ENCODE peak calls at places on chromosomes 13 and 19, in five cellular contexts. A is neuronal stem cell, W is psoas muscle, O is H9, R is endodermal cell. T is an unnamed sample.

GRCh38 chr19:20565321-20566018 is at the start of gene ZNF737:
- DNase-seq in A (peak; percentile 94), W (peak; percentile 95), O (peak; percentile 96), R (peak; percentile 98), T (peak; percentile 86)

GRCh38 chr13:41528021-41528420 is 70.7 kb downstream of the RGCC start:
- DNase-seq in A (no peak), W (no peak), O (no peak), R (no peak), T (no peak)

GRCh38 chr19:16821081-16821480 is 8.1 kb upstream of the SIN3B start:
- DNase-seq in A (no peak), W (no peak), O (no peak), R (no peak), T (no peak)

GRCh38 chr13:80783926-80784325 is 443.0 kb upstream of the SPRY2 start:
- DNase-seq in A (no peak), W (no peak), O (no peak), R (no peak), T (no peak)

GRCh38 chr19:18044825-18045304 is 36.9 kb downstream of the ARRDC2 start:
- DNase-seq in A (no peak), W (peak; percentile 72), O (peak; percentile 56), R (peak; percentile 75), T (no peak)

GRCh38 chr13:97367016-97367415 is 67.0 kb upstream of the RAP2A start:
- DNase-seq in A (peak; percentile 8), W (no peak), O (no peak), R (no peak), T (no peak)

GRCh38 chr13:25095862-25096453 is at the start of gene PABPC3:
- DNase-seq in A (no peak), W (no peak), O (no peak), R (no peak), T (no peak)

GRCh38 chr13:101231751-101232428 is 184.4 kb downstream of the NALCN start:
- DNase-seq in A (no peak), W (no peak), O (no peak), R (no peak), T (no peak)

GRCh38 chr19:4089400-4089908 is 22.8 kb upstream of the ZBTB7A start:
- DNase-seq in A (no peak), W (no peak), O (no peak), R (no peak), T (no peak)

GRCh38 chr19:13103961-13104847 is 1.5 kb upstream of the LYL1 start:
- DNase-seq in A (no peak), W (peak; percentile 73), O (peak; percentile 69), R (peak; percentile 87), T (no peak)

GRCh38 chr19:29623726-29624488 is 17.8 kb downstream of the POP4 start:
- DNase-seq in A (no peak), W (no peak), O (no peak), R (no peak), T (no peak)

GRCh38 chr19:30316000-30316491 is 56.1 kb upstream of the ZNF536 start:
- DNase-seq in A (no peak), W (no peak), O (no peak), R (no peak), T (no peak)

GRCh38 chr19:35458821-35459391 is 10.8 kb downstream of the FFAR2 start:
- DNase-seq in A (no peak), W (peak; percentile 12), O (no peak), R (no peak), T (no peak)

GRCh38 chr13:51912091-51912490 is 50.3 kb downstream of the CCDC70 start:
- DNase-seq in A (no peak), W (no peak), O (peak; percentile 26), R (no peak), T (no peak)

GRCh38 chr19:571127-571974 is 1.0 kb upstream of the BSG start:
- DNase-seq in A (peak; percentile 56), W (peak; percentile 21), O (peak; percentile 72), R (peak; percentile 83), T (no peak)

GRCh38 chr13:84097148-84097547 is 214.9 kb upstream of the SLITRK1 start:
- DNase-seq in A (no peak), W (no peak), O (no peak), R (no peak), T (no peak)

GRCh38 chr19:10780368-10780767 is 55.6 kb downstream of the TMED1 start:
- DNase-seq in A (no peak), W (peak; percentile 61), O (no peak), R (no peak), T (no peak)

GRCh38 chr19:2089001-2089711 is 7.0 kb downstream of the MOB3A start:
- DNase-seq in A (no peak), W (no peak), O (no peak), R (no peak), T (no peak)

GRCh38 chr19:12665646-12666304 is 767 bp downstream of the MAN2B1 start:
- DNase-seq in A (no peak), W (no peak), O (no peak), R (no peak), T (no peak)

GRCh38 chr19:32570081-32570785 is 10.8 kb upstream of the PDCD5 start:
- DNase-seq in A (peak; percentile 58), W (no peak), O (peak; percentile 65), R (peak; percentile 86), T (peak; percentile 29)

GRCh38 chr19:18291590-18292459 is 10.4 kb upstream of the JUND start:
- DNase-seq in A (no peak), W (peak; percentile 86), O (peak; percentile 81), R (peak; percentile 92), T (no peak)

GRCh38 chr19:29084266-29084665 is 128.7 kb downstream of the UQCRFS1 start:
- DNase-seq in A (no peak), W (no peak), O (peak; percentile 65), R (peak; percentile 84), T (no peak)

GRCh38 chr13:51822106-51822840 is 18.3 kb upstream of the DHRS12 start:
- DNase-seq in A (no peak), W (no peak), O (no peak), R (no peak), T (no peak)

GRCh38 chr19:1618157-1619093 is 13.2 kb upstream of the UQCR11 start:
- DNase-seq in A (no peak), W (no peak), O (peak; percentile 83), R (peak; percentile 89), T (peak; percentile 39)

GRCh38 chr19:30253581-30253996 is 118.6 kb upstream of the ZNF536 start:
- DNase-seq in A (no peak), W (no peak), O (no peak), R (peak; percentile 76), T (no peak)

GRCh38 chr19:383922-384800 is 24.8 kb downstream of the C2CD4C start:
- DNase-seq in A (no peak), W (no peak), O (peak; percentile 84), R (peak; percentile 93), T (peak; percentile 31)

GRCh38 chr19:900302-901111 is 7.2 kb downstream of the RNU6-9 start:
- DNase-seq in A (no peak), W (peak; percentile 13), O (peak; percentile 84), R (peak; percentile 89), T (no peak)

GRCh38 chr19:2949939-2950285 is 5.1 kb upstream of the ZNF77 start:
- DNase-seq in A (no peak), W (no peak), O (no peak), R (no peak), T (no peak)

GRCh38 chr13:106297283-106297682 is 238.2 kb downstream of the EFNB2 start:
- DNase-seq in A (no peak), W (no peak), O (no peak), R (no peak), T (no peak)

GRCh38 chr19:49499030-49499670 is 2.9 kb downstream of the RPS11 start:
- DNase-seq in A (no peak), W (no peak), O (no peak), R (no peak), T (no peak)
- H3K27ac ChIP-seq in A (no peak overlapping the region), W (peak overlapping the region; percentile 36), O (no peak overlapping the region), R (no peak overlapping the region), T (no peak overlapping the region)

DNA sequence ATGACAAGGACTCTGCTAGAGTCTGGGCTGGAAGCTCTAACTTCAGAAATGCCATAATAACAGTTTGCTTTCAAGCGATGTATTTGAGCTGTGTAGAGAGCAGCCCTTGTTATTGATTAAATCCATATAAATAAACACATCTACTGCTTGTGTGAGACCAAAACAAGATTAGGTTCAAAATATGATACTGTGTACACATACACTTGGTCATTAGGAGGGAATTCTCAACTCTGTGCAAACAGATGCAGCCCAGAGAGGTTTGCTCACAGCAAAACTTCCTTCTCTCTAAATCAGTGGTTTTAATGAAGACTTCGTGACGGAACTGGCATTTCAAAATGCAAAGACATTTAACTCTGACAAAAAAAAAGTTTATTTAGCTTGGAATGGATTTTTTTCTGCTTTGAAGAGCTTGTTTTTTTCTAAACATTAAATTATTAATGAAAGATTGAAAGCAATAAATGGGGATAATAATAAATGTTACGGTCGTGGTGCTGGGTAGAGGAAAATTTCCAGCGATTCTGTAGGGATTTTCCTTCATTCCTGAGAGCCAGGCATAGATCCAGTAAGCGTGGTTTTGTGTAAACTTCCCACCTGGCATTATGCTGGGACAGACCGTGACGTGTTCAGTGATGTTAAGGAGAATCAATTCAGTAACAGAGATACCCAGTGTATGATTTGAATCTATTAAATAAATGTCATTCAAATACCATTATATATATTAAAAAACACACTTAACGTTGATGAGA is 213.6 kb downstream of the TEX29 start:
- DNase-seq in A (no peak), W (no peak), O (no peak), R (no peak), T (no peak)
- H3K27me3 ChIP-seq in A (peaks cover 37% of the 10 kb centered on the region), W (peaks cover 9% of the 10 kb centered on the region), O (peaks cover 15% of the 10 kb centered on the region), R (peaks cover 76% of the 10 kb centered on the region), T (peaks cover 9% of the 10 kb centered on the region)

GRCh38 chr19:6503407-6504201 is 1.5 kb upstream of the TUBB4A start:
- DNase-seq in A (no peak), W (no peak), O (no peak), R (no peak), T (no peak)
- H3K27ac ChIP-seq in A (no peak overlapping the region), W (no peak overlapping the region), O (no peak overlapping the region), R (no peak overlapping the region), T (no peak overlapping the region)

GRCh38 chr13:27979765-27980279 is 8.7 kb downstream of the URAD start:
- DNase-seq in A (no peak), W (no peak), O (no peak), R (no peak), T (no peak)
- H3K27me3 ChIP-seq in A (peaks cover 90% of the 10 kb centered on the region), W (peaks cover 42% of the 10 kb centered on the region), O (peaks cover 91% of the 10 kb centered on the region), R (peaks cover 100% of the 10 kb centered on the region), T (peaks cover 84% of the 10 kb centered on the region)

DNA sequence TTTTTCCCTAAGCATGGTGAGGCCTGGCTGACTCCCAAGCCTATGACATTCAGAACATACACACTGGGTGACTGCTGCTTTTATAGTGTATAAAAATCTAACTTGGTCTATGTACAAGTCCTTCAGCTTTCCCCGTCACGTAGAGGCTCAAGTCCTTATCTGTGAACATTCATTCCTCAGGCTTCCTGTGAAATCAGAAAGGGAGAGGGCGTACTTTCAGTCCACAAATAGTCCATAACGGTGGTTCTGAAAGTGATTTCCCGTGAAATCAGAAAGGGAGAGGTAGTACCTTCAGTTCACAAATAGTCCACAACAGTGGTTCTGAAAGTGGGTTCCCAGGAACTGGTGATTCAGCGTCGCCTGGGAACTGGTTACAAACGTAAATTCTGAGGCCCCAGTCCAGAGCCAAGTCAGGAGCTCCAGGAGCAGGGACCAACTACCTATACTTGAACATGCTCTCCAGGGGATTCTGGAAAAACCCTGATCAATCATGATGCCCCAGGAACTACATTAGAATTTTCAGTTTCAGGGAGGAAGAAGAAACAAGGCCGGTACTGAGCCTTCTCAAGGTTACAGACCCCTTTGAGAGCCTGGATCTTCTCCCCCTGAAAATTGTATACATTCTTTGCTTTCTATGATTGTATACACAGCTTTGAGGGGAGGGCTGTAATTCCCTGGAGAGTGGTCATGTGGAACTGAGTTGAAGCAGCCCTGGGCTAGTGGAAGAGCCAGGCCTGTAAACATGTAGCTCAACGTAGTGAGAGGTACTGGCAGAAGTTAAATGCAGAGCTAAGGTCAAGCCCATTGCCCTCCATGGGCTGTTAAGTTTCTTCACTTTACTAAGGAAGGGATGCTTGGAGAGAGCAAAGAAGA is 17.3 kb downstream of the DOCK9 start:
- DNase-seq in A (no peak), W (no peak), O (no peak), R (no peak), T (no peak)
- H3K27ac ChIP-seq in A (no peak overlapping the region), W (peak overlapping the region; percentile 57), O (no peak overlapping the region), R (no peak overlapping the region), T (no peak overlapping the region)

T was measured in iPS DF 6.9.